ENCODE peak calls at places on chromosomes 11 and 22, in seven cellular contexts. T, Z, F, U, L, I and G are unnamed samples.
A peak's percentile ranks its signal among the peaks of the same experiment; 100 is the strongest.

GRCh38 chr11:20158597-20159257 is 1.5 kb downstream of the DBX1 start:
- DNase-seq in T (peak; percentile 50), Z (peak; percentile 46), F (peak; percentile 84), U (peak; percentile 88), L (peak; percentile 88), I (no peak), G (peak; percentile 73)

GRCh38 chr11:108734956-108735559 is 70.2 kb downstream of the DDX10 start:
- DNase-seq in T (peak; percentile 19), Z (no peak), F (no peak), U (no peak), L (peak; percentile 41), I (no peak), G (peak; percentile 26)

GRCh38 chr11:35623708-35624168 is 5.5 kb downstream of the FJX1 start:
- DNase-seq in T (peak; percentile 94), Z (peak; percentile 84), F (no peak), U (no peak), L (no peak), I (no peak), G (peak; percentile 83)

GRCh38 chr11:84056696-84057095 is 770.5 kb upstream of the CCDC90B start:
- DNase-seq in T (peak; percentile 37), Z (no peak), F (no peak), U (no peak), L (peak; percentile 27), I (no peak), G (peak; percentile 18)

GRCh38 chr22:50696799-50697561 is 24.4 kb downstream of the SHANK3 start:
- DNase-seq in T (no peak), Z (no peak), F (peak; percentile 59), U (peak; percentile 48), L (peak; percentile 26), I (no peak), G (peak; percentile 33)

GRCh38 chr22:38418589-38418988 is 36.4 kb downstream of the KCNJ4 start:
- DNase-seq in T (no peak), Z (no peak), F (no peak), U (no peak), L (no peak), I (no peak), G (no peak)

GRCh38 chr22:39144101-39144815 is 8.2 kb downstream of the CBX7 start:
- DNase-seq in T (peak; percentile 30), Z (no peak), F (peak; percentile 56), U (no peak), L (peak; percentile 61), I (no peak), G (peak; percentile 85)

GRCh38 chr11:134738581-134738980 is 326.5 kb upstream of the B3GAT1 start:
- DNase-seq in T (no peak), Z (no peak), F (no peak), U (no peak), L (no peak), I (no peak), G (no peak)

GRCh38 chr11:14967581-14968214 is 4.5 kb downstream of the CALCA start:
- DNase-seq in T (no peak), Z (no peak), F (no peak), U (no peak), L (no peak), I (no peak), G (no peak)

GRCh38 chr11:623349-623869 is 1.3 kb downstream of the CDHR5 start:
- DNase-seq in T (no peak), Z (no peak), F (no peak), U (no peak), L (no peak), I (no peak), G (no peak)

GRCh38 chr11:105942951-105943350 is 79.1 kb downstream of the MSANTD4 start:
- DNase-seq in T (peak; percentile 12), Z (no peak), F (no peak), U (no peak), L (no peak), I (no peak), G (peak; percentile 42)

GRCh38 chr11:8363924-8364323 is 100.2 kb upstream of the LMO1 start:
- DNase-seq in T (no peak), Z (no peak), F (no peak), U (no peak), L (no peak), I (no peak), G (no peak)

GRCh38 chr11:69877235-69877634 is 58.0 kb upstream of the FGF3 start:
- DNase-seq in T (no peak), Z (no peak), F (no peak), U (no peak), L (no peak), I (no peak), G (no peak)

GRCh38 chr11:57481315-57481714 is 21.0 kb downstream of the RTN4RL2 start:
- DNase-seq in T (no peak), Z (no peak), F (no peak), U (no peak), L (no peak), I (no peak), G (no peak)

GRCh38 chr11:133064152-133064877 is 468.0 kb downstream of the OPCML start:
- DNase-seq in T (peak; percentile 48), Z (no peak), F (peak; percentile 88), U (peak; percentile 68), L (peak; percentile 96), I (peak; percentile 67), G (peak; percentile 62)

GRCh38 chr22:18110944-18111758 is 542 bp downstream of the TUBA8 start:
- DNase-seq in T (no peak), Z (no peak), F (no peak), U (no peak), L (no peak), I (no peak), G (no peak)

DNA sequence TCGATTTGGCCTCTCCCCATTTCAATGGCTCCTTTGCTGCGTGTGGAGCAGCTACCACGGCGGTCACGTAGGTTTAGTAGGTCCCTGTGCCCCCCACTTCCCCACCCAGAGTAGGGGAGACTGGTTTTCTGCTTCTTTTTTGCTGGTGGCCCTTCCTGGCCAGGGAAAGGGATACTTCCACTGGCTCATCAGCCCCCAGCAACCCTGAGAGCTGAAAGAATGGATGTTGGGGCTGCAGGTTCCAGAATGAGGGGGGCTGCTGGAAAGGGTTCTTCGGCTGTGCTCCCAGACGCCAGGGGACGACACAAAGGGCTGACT is 78.8 kb upstream of the WNT7B start:
- DNase-seq in T (no peak), Z (no peak), F (no peak), U (no peak), L (no peak), I (no peak), G (no peak)
- H3K4me1 ChIP-seq in T (peaks cover 26% of the 10 kb centered on the region), Z (no peaks in the 10 kb centered on the region), F (no peaks in the 10 kb centered on the region), U (no peaks in the 10 kb centered on the region), L (no peaks in the 10 kb centered on the region), I (peaks cover 4% of the 10 kb centered on the region), G (peaks cover 34% of the 10 kb centered on the region)

GRCh38 chr22:30227438-30228228 is 18.9 kb downstream of the LIF start:
- DNase-seq in T (no peak), Z (no peak), F (no peak), U (no peak), L (no peak), I (no peak), G (no peak)

GRCh38 chr22:30228509-30229359 is 17.8 kb downstream of the LIF start:
- DNase-seq in T (no peak), Z (no peak), F (no peak), U (no peak), L (peak; percentile 91), I (no peak), G (no peak)

GRCh38 chr22:30224161-30224857 is 22.2 kb downstream of the LIF start:
- DNase-seq in T (no peak), Z (no peak), F (no peak), U (no peak), L (peak; percentile 88), I (no peak), G (peak; percentile 92)

GRCh38 chr22:30225220-30225922 is 21.2 kb downstream of the LIF start:
- DNase-seq in T (no peak), Z (no peak), F (no peak), U (no peak), L (no peak), I (no peak), G (no peak)

GRCh38 chr22:30226192-30226832 is 20.2 kb downstream of the LIF start:
- DNase-seq in T (peak; percentile 56), Z (no peak), F (no peak), U (no peak), L (no peak), I (no peak), G (peak; percentile 71)
- H2BK5ac ChIP-seq in T (no peak overlapping the region), Z (no peak overlapping the region), F (no peak overlapping the region), U (no peak overlapping the region), L (no peak overlapping the region), I (no peak overlapping the region), G (no peak overlapping the region)

DNA sequence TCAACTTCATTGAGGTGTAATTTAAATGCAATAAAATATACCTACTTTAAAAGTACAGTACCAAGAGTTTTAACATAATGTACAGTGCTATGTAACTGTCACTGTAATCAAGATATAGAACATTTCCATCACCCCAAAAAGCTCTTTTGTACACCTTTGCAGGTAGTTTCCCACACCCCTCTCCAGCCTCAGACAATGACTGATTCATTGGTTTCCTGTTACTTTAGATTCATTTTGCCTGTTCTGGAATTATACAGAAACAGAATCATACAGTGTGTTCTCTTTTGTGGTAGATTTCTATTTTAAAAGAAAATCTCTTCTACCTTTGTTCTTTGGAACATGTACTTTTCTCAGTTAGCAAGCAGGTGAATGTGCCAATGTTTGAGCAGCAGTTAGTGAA is 38.2 kb downstream of the SHISA8 start:
- DNase-seq in T (no peak), Z (no peak), F (no peak), U (no peak), L (no peak), I (no peak), G (no peak)
- H2AK5ac ChIP-seq in T (no peak overlapping the region), Z (no peak overlapping the region), F (no peak overlapping the region), U (no peak overlapping the region), L (no peak overlapping the region), I (no peak overlapping the region), G (no peak overlapping the region)

GRCh38 chr22:46102159-46102558 is 48.2 kb upstream of the PPARA start:
- DNase-seq in T (no peak), Z (no peak), F (no peak), U (no peak), L (no peak), I (no peak), G (no peak)

GRCh38 chr22:46099740-46100139 is 50.6 kb upstream of the PPARA start:
- DNase-seq in T (no peak), Z (no peak), F (no peak), U (no peak), L (no peak), I (no peak), G (no peak)

GRCh38 chr22:46098525-46099475 is 51.5 kb upstream of the PPARA start:
- DNase-seq in T (no peak), Z (no peak), F (no peak), U (no peak), L (no peak), I (no peak), G (no peak)

GRCh38 chr22:46102752-46103151 is 47.6 kb upstream of the PPARA start:
- DNase-seq in T (no peak), Z (no peak), F (no peak), U (no peak), L (peak; percentile 30), I (no peak), G (no peak)

DNA sequence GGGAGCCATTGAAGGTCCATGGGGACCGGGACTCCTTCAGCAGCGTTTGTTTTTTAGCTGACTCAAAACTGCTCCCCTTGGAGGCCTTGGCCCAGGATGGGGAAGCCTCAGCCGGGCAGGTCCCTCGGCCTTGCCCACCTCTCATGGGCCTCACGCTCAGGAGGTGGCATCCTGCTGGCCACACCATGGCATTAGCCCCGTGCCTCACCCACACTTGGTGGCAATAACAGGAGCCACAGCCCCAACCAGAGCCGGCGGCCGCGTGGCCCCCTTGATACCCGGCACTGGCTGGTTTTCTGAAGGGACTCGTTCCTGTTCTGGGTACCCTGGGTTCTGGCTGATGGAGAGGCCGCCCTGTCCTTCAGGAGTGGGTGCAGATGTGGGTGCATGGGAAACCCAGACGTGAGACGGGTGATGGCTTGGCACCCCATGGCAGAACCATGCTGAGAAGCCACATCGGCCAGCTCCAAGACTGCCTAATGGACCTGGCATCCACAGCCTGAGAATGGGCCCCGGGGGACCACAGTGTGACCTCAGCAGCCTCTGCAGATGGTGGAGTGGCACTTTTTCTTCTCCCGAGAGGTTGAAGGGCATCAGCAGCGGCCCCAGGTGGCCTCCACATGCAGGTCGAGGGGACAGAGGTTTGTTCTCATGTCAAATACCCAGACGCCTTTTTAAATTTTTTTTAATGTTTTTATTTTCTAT is 49.8 kb upstream of the PPARA start:
- DNase-seq in T (no peak), Z (no peak), F (no peak), U (no peak), L (no peak), I (no peak), G (no peak)
- H3K4me1 ChIP-seq in T (peaks cover 7% of the 10 kb centered on the region), Z (no peaks in the 10 kb centered on the region), F (no peaks in the 10 kb centered on the region), U (no peaks in the 10 kb centered on the region), L (no peaks in the 10 kb centered on the region), I (no peaks in the 10 kb centered on the region), G (peaks cover 61% of the 10 kb centered on the region)